ENCODE peak calls at places on chromosomes 16 and 17, in four cellular contexts. S is occipital lobe, X is NAMALWA, Q is MCF 10A. V is an unnamed sample.

GRCh38 chr17:81925860-81926450 is 1.6 kb downstream of the MAFG start:
- DNase-seq in Q (no peak), X (no peak), S (no peak), V (no peak)

GRCh38 chr17:46179375-46179999 is 13.7 kb downstream of the KANSL1 start:
- DNase-seq in Q (no peak), X (no peak), S (no peak), V (no peak)

GRCh38 chr17:16374129-16374528 is 6.8 kb upstream of the UBB start:
- DNase-seq in Q (peak), X (no peak), S (no peak), V (no peak)

GRCh38 chr17:4407851-4408250 is 25.9 kb upstream of the SPNS3 start:
- DNase-seq in X (no peak), S (no peak), Q (no peak), V (no peak)

GRCh38 chr16:65101009-65101408 is 20.9 kb downstream of the CDH11 start:
- DNase-seq in X (no peak), Q (no peak), S (no peak), V (no peak)

GRCh38 chr16:47574091-47575054 is 113.2 kb downstream of the PHKB start:
- DNase-seq in X (peak), S (no peak), Q (peak), V (no peak)

GRCh38 chr16:57471209-57471608 is 8.7 kb downstream of the POLR2C start:
- DNase-seq in S (no peak), Q (no peak), X (no peak), V (no peak)

GRCh38 chr16:58329147-58329546 is 34.3 kb upstream of the PRSS54 start:
- DNase-seq in Q (peak), S (no peak), X (no peak), V (no peak)